ENCODE peak calls at places on chromosomes 7 and 10, in nine cellular contexts. One of them, this sample, is unnamed.
A peak's percentile ranks its signal among the peaks of the same experiment; 100 is the strongest.

GRCh38 chr10:107814865-107815487 is 650.5 kb upstream of the SORCS1 start:
- DNase-seq in nephron progenitor cell: peak; percentile 52
- DNase-seq in ureter: peak; percentile 44
- DNase-seq in C1 segment of cervical spinal cord: peak; percentile 1
- DNase-seq in sigmoid colon: peak; percentile 75
- DNase-seq in stimulated activated naive CD8-positive, alpha-beta T cell treated with anti-CD3 and anti-CD28 coated beads, Interleukin-15, Interleukin-2, amounts not matched to agents 100 U/mL and 50 U/mL, for 24 hours: no peak
- DNase-seq in fibroblast of mammary gland: peak; percentile 56
- DNase-seq in GM23248: peak; percentile 82
- DNase-seq in GM04503: peak; percentile 1
- DNase-seq in this sample: peak; percentile 77

GRCh38 chr7:16915405-16915804 is 33.6 kb upstream of the AGR3 start:
- DNase-seq in C1 segment of cervical spinal cord: no peak
- DNase-seq in GM23248: peak; percentile 82
- DNase-seq in nephron progenitor cell: no peak
- DNase-seq in sigmoid colon: no peak
- DNase-seq in fibroblast of mammary gland: peak; percentile 93
- DNase-seq in ureter: no peak
- DNase-seq in stimulated activated naive CD8-positive, alpha-beta T cell treated with anti-CD3 and anti-CD28 coated beads, Interleukin-15, Interleukin-2, amounts not matched to agents 100 U/mL and 50 U/mL, for 24 hours: no peak
- DNase-seq in GM04503: peak; percentile 73
- DNase-seq in this sample: peak; percentile 98

GRCh38 chr10:25501912-25502311 is 327.1 kb downstream of the GPR158 start:
- DNase-seq in fibroblast of mammary gland: no peak
- DNase-seq in stimulated activated naive CD8-positive, alpha-beta T cell treated with anti-CD3 and anti-CD28 coated beads, Interleukin-15, Interleukin-2, amounts not matched to agents 100 U/mL and 50 U/mL, for 24 hours: no peak
- DNase-seq in GM23248: no peak
- DNase-seq in nephron progenitor cell: no peak
- DNase-seq in sigmoid colon: no peak
- DNase-seq in ureter: no peak
- DNase-seq in C1 segment of cervical spinal cord: no peak
- DNase-seq in GM04503: no peak
- DNase-seq in this sample: no peak

GRCh38 chr7:82729172-82730030 is 285.8 kb upstream of the CACNA2D1 start:
- DNase-seq in sigmoid colon: no peak
- DNase-seq in nephron progenitor cell: peak; percentile 19
- DNase-seq in C1 segment of cervical spinal cord: no peak
- DNase-seq in fibroblast of mammary gland: peak; percentile 59
- DNase-seq in ureter: peak; percentile 32
- DNase-seq in GM04503: no peak
- DNase-seq in GM23248: peak; percentile 71
- DNase-seq in stimulated activated naive CD8-positive, alpha-beta T cell treated with anti-CD3 and anti-CD28 coated beads, Interleukin-15, Interleukin-2, amounts not matched to agents 100 U/mL and 50 U/mL, for 24 hours: no peak
- DNase-seq in this sample: peak; percentile 56

GRCh38 chr10:88110355-88110754 is 246.9 kb downstream of the PTEN start:
- DNase-seq in GM23248: peak; percentile 81
- DNase-seq in sigmoid colon: no peak
- DNase-seq in ureter: no peak
- DNase-seq in stimulated activated naive CD8-positive, alpha-beta T cell treated with anti-CD3 and anti-CD28 coated beads, Interleukin-15, Interleukin-2, amounts not matched to agents 100 U/mL and 50 U/mL, for 24 hours: no peak
- DNase-seq in C1 segment of cervical spinal cord: no peak
- DNase-seq in GM04503: no peak
- DNase-seq in nephron progenitor cell: no peak
- DNase-seq in fibroblast of mammary gland: peak; percentile 74
- DNase-seq in this sample: peak; percentile 73

GRCh38 chr7:132084776-132085388 is 491.4 kb downstream of the PLXNA4 start:
- DNase-seq in stimulated activated naive CD8-positive, alpha-beta T cell treated with anti-CD3 and anti-CD28 coated beads, Interleukin-15, Interleukin-2, amounts not matched to agents 100 U/mL and 50 U/mL, for 24 hours: no peak
- DNase-seq in fibroblast of mammary gland: peak; percentile 15
- DNase-seq in ureter: no peak
- DNase-seq in GM04503: no peak
- DNase-seq in sigmoid colon: peak; percentile 4
- DNase-seq in nephron progenitor cell: no peak
- DNase-seq in GM23248: no peak
- DNase-seq in C1 segment of cervical spinal cord: no peak
- DNase-seq in this sample: no peak

GRCh38 chr7:42994096-42994495 is 61.9 kb downstream of the MRPL32 start:
- DNase-seq in ureter: no peak
- DNase-seq in nephron progenitor cell: no peak
- DNase-seq in C1 segment of cervical spinal cord: no peak
- DNase-seq in GM23248: no peak
- DNase-seq in GM04503: no peak
- DNase-seq in fibroblast of mammary gland: no peak
- DNase-seq in sigmoid colon: no peak
- DNase-seq in stimulated activated naive CD8-positive, alpha-beta T cell treated with anti-CD3 and anti-CD28 coated beads, Interleukin-15, Interleukin-2, amounts not matched to agents 100 U/mL and 50 U/mL, for 24 hours: no peak
- DNase-seq in this sample: no peak

GRCh38 chr10:43307306-43307705 is 40.4 kb upstream of the RASGEF1A start:
- DNase-seq in GM23248: no peak
- DNase-seq in ureter: no peak
- DNase-seq in sigmoid colon: no peak
- DNase-seq in C1 segment of cervical spinal cord: no peak
- DNase-seq in stimulated activated naive CD8-positive, alpha-beta T cell treated with anti-CD3 and anti-CD28 coated beads, Interleukin-15, Interleukin-2, amounts not matched to agents 100 U/mL and 50 U/mL, for 24 hours: no peak
- DNase-seq in fibroblast of mammary gland: no peak
- DNase-seq in nephron progenitor cell: no peak
- DNase-seq in GM04503: no peak
- DNase-seq in this sample: no peak

GRCh38 chr10:24467605-24468004 is 256.1 kb downstream of the ARHGAP21 start:
- DNase-seq in fibroblast of mammary gland: peak; percentile 37
- DNase-seq in sigmoid colon: no peak
- DNase-seq in ureter: no peak
- DNase-seq in stimulated activated naive CD8-positive, alpha-beta T cell treated with anti-CD3 and anti-CD28 coated beads, Interleukin-15, Interleukin-2, amounts not matched to agents 100 U/mL and 50 U/mL, for 24 hours: no peak
- DNase-seq in C1 segment of cervical spinal cord: no peak
- DNase-seq in nephron progenitor cell: no peak
- DNase-seq in GM04503: no peak
- DNase-seq in GM23248: no peak
- DNase-seq in this sample: no peak

GRCh38 chr7:152056621-152057274 is 31.3 kb downstream of the GALNT11 start:
- DNase-seq in sigmoid colon: no peak
- DNase-seq in stimulated activated naive CD8-positive, alpha-beta T cell treated with anti-CD3 and anti-CD28 coated beads, Interleukin-15, Interleukin-2, amounts not matched to agents 100 U/mL and 50 U/mL, for 24 hours: no peak
- DNase-seq in nephron progenitor cell: no peak
- DNase-seq in GM23248: no peak
- DNase-seq in GM04503: no peak
- DNase-seq in ureter: no peak
- DNase-seq in C1 segment of cervical spinal cord: no peak
- DNase-seq in fibroblast of mammary gland: no peak
- DNase-seq in this sample: no peak

GRCh38 chr10:22682237-22683192 is 31.9 kb downstream of the PIP4K2A start:
- DNase-seq in GM04503: no peak
- DNase-seq in nephron progenitor cell: no peak
- DNase-seq in sigmoid colon: no peak
- DNase-seq in ureter: no peak
- DNase-seq in C1 segment of cervical spinal cord: no peak
- DNase-seq in GM23248: peak; percentile 62
- DNase-seq in stimulated activated naive CD8-positive, alpha-beta T cell treated with anti-CD3 and anti-CD28 coated beads, Interleukin-15, Interleukin-2, amounts not matched to agents 100 U/mL and 50 U/mL, for 24 hours: peak; percentile 53
- DNase-seq in fibroblast of mammary gland: peak; percentile 90
- DNase-seq in this sample: peak; percentile 67

GRCh38 chr10:126387931-126388911 is at the start of gene ADAM12:
- DNase-seq in stimulated activated naive CD8-positive, alpha-beta T cell treated with anti-CD3 and anti-CD28 coated beads, Interleukin-15, Interleukin-2, amounts not matched to agents 100 U/mL and 50 U/mL, for 24 hours: no peak
- DNase-seq in ureter: peak; percentile 56
- DNase-seq in C1 segment of cervical spinal cord: no peak
- DNase-seq in sigmoid colon: peak; percentile 80
- DNase-seq in fibroblast of mammary gland: peak; percentile 80
- DNase-seq in nephron progenitor cell: peak; percentile 61
- DNase-seq in GM04503: no peak
- DNase-seq in GM23248: peak; percentile 86
- DNase-seq in this sample: peak; percentile 56

GRCh38 chr10:51834548-51834947 is 135.2 kb upstream of the CSTF2T start:
- DNase-seq in nephron progenitor cell: no peak
- DNase-seq in fibroblast of mammary gland: no peak
- DNase-seq in ureter: no peak
- DNase-seq in GM23248: no peak
- DNase-seq in sigmoid colon: no peak
- DNase-seq in C1 segment of cervical spinal cord: no peak
- DNase-seq in GM04503: no peak
- DNase-seq in stimulated activated naive CD8-positive, alpha-beta T cell treated with anti-CD3 and anti-CD28 coated beads, Interleukin-15, Interleukin-2, amounts not matched to agents 100 U/mL and 50 U/mL, for 24 hours: no peak
- DNase-seq in this sample: no peak

GRCh38 chr7:41880107-41880506 is 177.2 kb upstream of the INHBA start:
- DNase-seq in fibroblast of mammary gland: peak; percentile 95
- DNase-seq in nephron progenitor cell: no peak
- DNase-seq in sigmoid colon: no peak
- DNase-seq in ureter: no peak
- DNase-seq in GM23248: peak; percentile 85
- DNase-seq in stimulated activated naive CD8-positive, alpha-beta T cell treated with anti-CD3 and anti-CD28 coated beads, Interleukin-15, Interleukin-2, amounts not matched to agents 100 U/mL and 50 U/mL, for 24 hours: no peak
- DNase-seq in GM04503: peak; percentile 94
- DNase-seq in C1 segment of cervical spinal cord: no peak
- DNase-seq in this sample: no peak

GRCh38 chr7:159108491-159108890 is 36.2 kb downstream of the VIPR2 start:
- DNase-seq in C1 segment of cervical spinal cord: no peak
- DNase-seq in sigmoid colon: no peak
- DNase-seq in GM23248: no peak
- DNase-seq in fibroblast of mammary gland: no peak
- DNase-seq in ureter: no peak
- DNase-seq in stimulated activated naive CD8-positive, alpha-beta T cell treated with anti-CD3 and anti-CD28 coated beads, Interleukin-15, Interleukin-2, amounts not matched to agents 100 U/mL and 50 U/mL, for 24 hours: no peak
- DNase-seq in nephron progenitor cell: no peak
- DNase-seq in GM04503: no peak
- DNase-seq in this sample: no peak

GRCh38 chr7:21504021-21504420 is 38.8 kb upstream of the DNAH11 start:
- DNase-seq in GM04503: no peak
- DNase-seq in nephron progenitor cell: no peak
- DNase-seq in sigmoid colon: no peak
- DNase-seq in ureter: no peak
- DNase-seq in fibroblast of mammary gland: no peak
- DNase-seq in C1 segment of cervical spinal cord: no peak
- DNase-seq in stimulated activated naive CD8-positive, alpha-beta T cell treated with anti-CD3 and anti-CD28 coated beads, Interleukin-15, Interleukin-2, amounts not matched to agents 100 U/mL and 50 U/mL, for 24 hours: no peak
- DNase-seq in GM23248: no peak
- DNase-seq in this sample: peak; percentile 45

GRCh38 chr7:92313055-92313454 is 67.3 kb downstream of the ANKIB1 start:
- DNase-seq in C1 segment of cervical spinal cord: no peak
- DNase-seq in ureter: no peak
- DNase-seq in fibroblast of mammary gland: no peak
- DNase-seq in nephron progenitor cell: no peak
- DNase-seq in sigmoid colon: no peak
- DNase-seq in GM04503: no peak
- DNase-seq in stimulated activated naive CD8-positive, alpha-beta T cell treated with anti-CD3 and anti-CD28 coated beads, Interleukin-15, Interleukin-2, amounts not matched to agents 100 U/mL and 50 U/mL, for 24 hours: no peak
- DNase-seq in GM23248: no peak
- DNase-seq in this sample: no peak

GRCh38 chr10:43823237-43823605 is 174.5 kb upstream of the ZNF32 start:
- DNase-seq in ureter: no peak
- DNase-seq in C1 segment of cervical spinal cord: no peak
- DNase-seq in stimulated activated naive CD8-positive, alpha-beta T cell treated with anti-CD3 and anti-CD28 coated beads, Interleukin-15, Interleukin-2, amounts not matched to agents 100 U/mL and 50 U/mL, for 24 hours: no peak
- DNase-seq in nephron progenitor cell: no peak
- DNase-seq in fibroblast of mammary gland: peak; percentile 29
- DNase-seq in GM23248: peak; percentile 52
- DNase-seq in sigmoid colon: no peak
- DNase-seq in GM04503: no peak
- DNase-seq in this sample: no peak

GRCh38 chr7:143147070-143147469 is 15.2 kb downstream of the PIP start:
- DNase-seq in fibroblast of mammary gland: no peak
- DNase-seq in nephron progenitor cell: no peak
- DNase-seq in GM23248: no peak
- DNase-seq in sigmoid colon: no peak
- DNase-seq in GM04503: no peak
- DNase-seq in stimulated activated naive CD8-positive, alpha-beta T cell treated with anti-CD3 and anti-CD28 coated beads, Interleukin-15, Interleukin-2, amounts not matched to agents 100 U/mL and 50 U/mL, for 24 hours: no peak
- DNase-seq in C1 segment of cervical spinal cord: no peak
- DNase-seq in ureter: no peak
- DNase-seq in this sample: no peak

GRCh38 chr7:141700291-141700847 is 1.6 kb downstream of the DENND11 start:
- DNase-seq in GM04503: no peak
- DNase-seq in GM23248: peak; percentile 38
- DNase-seq in sigmoid colon: no peak
- DNase-seq in stimulated activated naive CD8-positive, alpha-beta T cell treated with anti-CD3 and anti-CD28 coated beads, Interleukin-15, Interleukin-2, amounts not matched to agents 100 U/mL and 50 U/mL, for 24 hours: no peak
- DNase-seq in C1 segment of cervical spinal cord: no peak
- DNase-seq in nephron progenitor cell: no peak
- DNase-seq in fibroblast of mammary gland: no peak
- DNase-seq in ureter: no peak
- DNase-seq in this sample: no peak